ENCODE peak calls at places on chromosomes 11 and 22, in nine cellular contexts. L, K, H, W, Q, D, N, F and Z are unnamed samples.
A peak's percentile ranks its signal among the peaks of the same experiment; 100 is the strongest.

GRCh38 chr11:88402784-88403183 is 65.2 kb upstream of the CTSC start:
- DNase-seq in L (no peak), K (no peak), H (no peak), W (no peak), Q (no peak), D (no peak), N (no peak), F (peak; percentile 59), Z (no peak)

GRCh38 chr22:19599626-19600243 is 75.5 kb upstream of the CLDN5 start:
- DNase-seq in L (no peak), K (no peak), H (no peak), W (no peak), Q (no peak), D (no peak), N (no peak), F (no peak), Z (no peak)

GRCh38 chr11:74783241-74783871 is 34.7 kb downstream of the RNF169 start:
- DNase-seq in L (no peak), K (no peak), H (no peak), W (no peak), Q (no peak), D (no peak), N (no peak), F (peak; percentile 44), Z (no peak)

GRCh38 chr11:122642971-122643370 is 12.6 kb upstream of the UBASH3B start:
- DNase-seq in L (no peak), K (no peak), H (no peak), W (no peak), Q (no peak), D (no peak), N (no peak), F (no peak), Z (no peak)

GRCh38 chr11:82586581-82586980 is 147.1 kb downstream of the FAM181B start:
- DNase-seq in L (no peak), K (no peak), H (no peak), W (no peak), Q (no peak), D (no peak), N (no peak), F (no peak), Z (no peak)

GRCh38 chr11:12007769-12008737 is at the start of gene DKK3:
- DNase-seq in L (no peak), K (peak; percentile 63), H (no peak), W (no peak), Q (no peak), D (peak; percentile 78), N (no peak), F (peak; percentile 27), Z (no peak)

GRCh38 chr11:72657356-72657755 is 16.9 kb downstream of the PDE2A start:
- DNase-seq in L (no peak), K (no peak), H (no peak), W (no peak), Q (no peak), D (no peak), N (no peak), F (no peak), Z (no peak)

GRCh38 chr11:134158023-134158422 is 65.7 kb downstream of the NCAPD3 start:
- DNase-seq in L (no peak), K (no peak), H (no peak), W (no peak), Q (no peak), D (no peak), N (no peak), F (no peak), Z (no peak)

GRCh38 chr11:59669611-59670009 is 773 bp upstream of the PATL1 start:
- DNase-seq in L (no peak), K (no peak), H (no peak), W (peak; percentile 26), Q (peak; percentile 61), D (no peak), N (peak; percentile 42), F (peak; percentile 78), Z (no peak)

GRCh38 chr22:49008682-49009235 is 818.9 kb downstream of the BRD1 start:
- DNase-seq in L (peak; percentile 47), K (peak; percentile 14), H (peak; percentile 25), W (no peak), Q (no peak), D (peak; percentile 30), N (no peak), F (no peak), Z (no peak)

DNA sequence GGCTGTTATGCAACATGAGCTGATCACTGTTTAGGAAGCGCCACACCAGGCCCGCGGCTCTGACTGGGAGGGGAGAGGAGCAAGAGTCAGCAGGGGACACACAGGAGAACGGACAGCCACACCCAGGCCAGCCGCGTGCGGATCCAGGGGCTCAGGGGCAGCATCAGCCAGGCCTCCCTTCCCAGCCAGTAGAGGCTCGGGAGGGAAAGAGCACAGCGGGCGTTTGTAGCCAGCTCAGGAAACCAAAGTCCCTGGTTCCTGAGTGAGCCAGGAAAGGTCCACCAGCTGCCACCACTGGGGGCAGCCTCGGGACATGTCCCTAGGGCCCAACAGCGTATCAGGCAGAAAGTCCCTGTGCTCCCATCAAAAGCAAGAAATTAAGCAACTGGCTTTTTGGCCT is 71.8 kb upstream of the PITPNB start:
- DNase-seq in L (peak; percentile 84), K (peak; percentile 89), H (no peak), W (no peak), Q (peak; percentile 32), D (peak; percentile 95), N (peak; percentile 15), F (peak; percentile 51), Z (peak; percentile 71)
- TF ChIP-seq CTCF in L (peak; percentile 62), K (peak; percentile 78), H (peak; percentile 51), W (peak; percentile 38), Q (peak; percentile 47), D (peak; percentile 86), N (peak; percentile 23), F (peak; percentile 53), Z (peak; percentile 50)

GRCh38 chr22:38398609-38399401 is 56.2 kb downstream of the KCNJ4 start:
- DNase-seq in L (peak; percentile 80), K (peak; percentile 92), H (peak; percentile 92), W (peak; percentile 16), Q (peak; percentile 87), D (peak; percentile 97), N (peak; percentile 89), F (peak; percentile 73), Z (peak; percentile 93)
- TF ChIP-seq CTCF in L (no peak), K (no peak), H (no peak), W (no peak), Q (no peak), D (no peak), N (no peak), F (no peak), Z (no peak)

DNA sequence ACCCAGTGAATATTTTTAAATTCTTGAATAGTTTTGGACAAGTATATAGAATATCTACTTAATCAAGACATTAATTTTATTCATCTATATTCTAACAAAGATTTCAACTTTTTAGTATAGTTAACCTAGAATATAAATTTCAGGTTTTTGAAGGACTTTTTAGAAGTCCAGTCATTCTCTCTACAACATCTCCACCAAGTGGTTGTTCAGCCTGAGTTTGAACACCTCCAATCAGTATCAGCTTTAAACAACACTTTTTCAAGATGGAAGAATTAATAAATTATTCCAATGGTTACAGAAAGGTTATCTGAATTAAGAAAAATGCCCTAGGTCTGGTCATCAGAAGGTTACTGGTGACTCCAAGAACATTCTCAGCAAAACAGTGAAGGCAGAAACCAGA is 31.8 kb downstream of the EIF3M start:
- DNase-seq in L (no peak), K (no peak), H (no peak), W (peak; percentile 8), Q (no peak), D (no peak), N (no peak), F (peak; percentile 72), Z (peak; percentile 13)
- TF ChIP-seq CTCF in L (peak; percentile 28), K (peak; percentile 53), H (no peak), W (peak; percentile 30), Q (no peak), D (peak; percentile 67), N (no peak), F (peak; percentile 56), Z (peak; percentile 9)

GRCh38 chr11:61183645-61184044 is 19.7 kb upstream of the PGA3 start:
- DNase-seq in L (no peak), K (no peak), H (no peak), W (no peak), Q (no peak), D (no peak), N (no peak), F (no peak), Z (no peak)
- TF ChIP-seq CTCF in L (no peak), K (no peak), H (no peak), W (peak; percentile 15), Q (no peak), D (peak; percentile 55), N (no peak), F (no peak), Z (no peak)

GRCh38 chr11:44938066-44938691 is 12.5 kb downstream of the TP53I11 start:
- DNase-seq in L (no peak), K (no peak), H (no peak), W (no peak), Q (no peak), D (no peak), N (no peak), F (no peak), Z (no peak)

GRCh38 chr11:44940424-44940823 is 10.3 kb downstream of the TP53I11 start:
- DNase-seq in L (no peak), K (no peak), H (no peak), W (no peak), Q (no peak), D (no peak), N (no peak), F (no peak), Z (no peak)

GRCh38 chr11:44941286-44942021 is 9.2 kb downstream of the TP53I11 start:
- DNase-seq in L (no peak), K (no peak), H (no peak), W (no peak), Q (no peak), D (no peak), N (no peak), F (no peak), Z (no peak)

GRCh38 chr11:44940835-44941234 is 9.8 kb downstream of the TP53I11 start:
- DNase-seq in L (no peak), K (no peak), H (no peak), W (no peak), Q (no peak), D (no peak), N (no peak), F (no peak), Z (no peak)

DNA sequence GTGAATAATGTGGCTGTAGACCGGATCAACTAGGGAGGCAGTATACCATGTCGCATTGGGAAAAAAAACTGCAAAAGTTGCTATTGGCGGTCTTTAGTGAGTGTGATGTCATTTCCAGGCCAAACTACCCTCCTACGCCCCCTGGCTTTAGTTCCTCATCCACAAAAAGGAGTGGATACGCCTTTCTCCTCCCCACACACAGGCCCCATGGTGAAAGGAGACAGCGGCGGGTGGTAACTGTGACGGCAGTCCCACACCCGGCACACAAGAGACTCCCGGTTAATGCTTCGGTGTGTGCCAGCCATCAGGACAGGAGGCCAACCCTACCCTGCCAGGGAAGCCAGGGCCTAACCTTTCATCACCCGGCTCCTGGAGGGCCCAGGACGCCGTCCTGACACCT is 11.0 kb downstream of the TP53I11 start:
- DNase-seq in L (peak; percentile 80), K (peak; percentile 69), H (no peak), W (no peak), Q (no peak), D (peak; percentile 85), N (no peak), F (peak; percentile 60), Z (no peak)
- TF ChIP-seq CTCF in L (peak; percentile 57), K (peak; percentile 68), H (peak; percentile 12), W (peak; percentile 48), Q (no peak), D (peak; percentile 75), N (no peak), F (peak; percentile 51), Z (no peak)